ENCODE peak calls at places on chromosomes 5 and 9, in eight cellular contexts. H is lower leg skin, R is BJ, W is GM13976, J is GM20000, G is lung, E is heart left ventricle, N is GM12878. X is an unnamed sample.
A peak's percentile ranks its signal among the peaks of the same experiment; 100 is the strongest.

GRCh38 chr5:119411935-119412623 is 40.2 kb upstream of the HSD17B4 start:
- DNase-seq in H (no peak), R (no peak), W (peak; percentile 25), J (peak; percentile 50), G (peak; percentile 56), E (peak; percentile 33), N (peak; percentile 65), X (no peak)

GRCh38 chr5:121164632-121165031 is 687.0 kb upstream of the FTMT start:
- DNase-seq in H (no peak), R (no peak), W (no peak), J (no peak), G (no peak), E (no peak), N (no peak), X (no peak)

GRCh38 chr9:96818535-96818934 is 35.8 kb downstream of the ZNF782 start:
- DNase-seq in H (no peak), R (no peak), W (no peak), J (no peak), G (no peak), E (no peak), N (no peak), X (no peak)

GRCh38 chr5:145944328-145944727 is 8.0 kb downstream of the SH3RF2 start:
- DNase-seq in H (no peak), R (no peak), W (no peak), J (no peak), G (no peak), E (no peak), N (no peak), X (no peak)

GRCh38 chr5:53542917-53543316 is 17.5 kb upstream of the NDUFS4 start:
- DNase-seq in H (no peak), R (no peak), W (no peak), J (no peak), G (no peak), E (no peak), N (no peak), X (no peak)

GRCh38 chr5:68365894-68366293 is 150.3 kb downstream of the PIK3R1 start:
- DNase-seq in H (no peak), R (no peak), W (no peak), J (no peak), G (no peak), E (no peak), N (peak; percentile 31), X (peak; percentile 25)

GRCh38 chr5:124888050-124888506 is 141.6 kb upstream of the ZNF608 start:
- DNase-seq in H (no peak), R (no peak), W (no peak), J (no peak), G (no peak), E (no peak), N (no peak), X (no peak)

GRCh38 chr9:5947912-5948311 is 57.2 kb downstream of the MLANA start:
- DNase-seq in H (no peak), R (no peak), W (no peak), J (no peak), G (no peak), E (no peak), N (peak; percentile 13), X (no peak)

GRCh38 chr5:172452398-172453205 is 1.7 kb downstream of the SH3PXD2B start:
- DNase-seq in H (peak; percentile 88), R (peak; percentile 39), W (no peak), J (no peak), G (no peak), E (peak; percentile 51), N (no peak), X (no peak)
- TF ChIP-seq CTCF in H (no peak), R (no peak), W (no peak), J (no peak), G (no peak), E (no peak), N (no peak), X (peak; percentile 43)

GRCh38 chr5:82365026-82365425 is 86.9 kb upstream of the RPS23 start:
- DNase-seq in H (no peak), R (no peak), W (no peak), J (no peak), G (no peak), E (no peak), N (no peak), X (no peak)

GRCh38 chr5:82363524-82363923 is 85.4 kb upstream of the RPS23 start:
- DNase-seq in H (no peak), R (no peak), W (no peak), J (no peak), G (no peak), E (no peak), N (no peak), X (no peak)

GRCh38 chr5:82365744-82366228 is 87.6 kb upstream of the RPS23 start:
- DNase-seq in H (no peak), R (no peak), W (no peak), J (no peak), G (no peak), E (no peak), N (no peak), X (no peak)

GRCh38 chr5:82367930-82368329 is 89.8 kb upstream of the RPS23 start:
- DNase-seq in H (no peak), R (no peak), W (no peak), J (no peak), G (no peak), E (no peak), N (no peak), X (no peak)

DNA sequence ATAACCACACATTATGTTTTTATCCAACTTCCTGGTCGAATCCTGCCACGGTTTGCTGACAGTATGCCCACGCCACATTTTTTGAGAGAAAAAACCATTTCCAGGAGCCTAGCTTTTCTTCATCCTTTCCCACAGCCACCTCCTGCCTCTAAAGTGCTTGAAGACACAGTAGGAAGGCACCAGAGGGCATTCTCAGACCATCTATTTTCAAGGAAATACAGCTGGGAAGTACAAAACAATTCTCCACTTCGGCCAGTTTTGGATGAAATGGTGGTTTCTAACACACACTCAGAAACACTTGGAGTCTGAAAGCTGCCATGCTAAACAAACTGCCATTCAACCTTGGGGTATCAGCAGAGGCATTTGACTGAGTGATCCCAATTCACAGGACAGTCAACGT is 86.3 kb upstream of the RPS23 start:
- DNase-seq in H (no peak), R (no peak), W (no peak), J (no peak), G (no peak), E (no peak), N (no peak), X (no peak)
- TF ChIP-seq CTCF in H (no peak), R (peak; percentile 63), W (no peak), J (no peak), G (peak; percentile 28), E (peak; percentile 43), N (peak; percentile 8), X (no peak)

GRCh38 chr5:151052834-151053233 is 28.0 kb downstream of the TNIP1 start:
- DNase-seq in H (no peak), R (no peak), W (no peak), J (no peak), G (no peak), E (no peak), N (no peak), X (no peak)

GRCh38 chr5:151051066-151051930 is 29.5 kb downstream of the TNIP1 start:
- DNase-seq in H (peak; percentile 97), R (no peak), W (peak; percentile 83), J (peak; percentile 82), G (peak; percentile 87), E (peak; percentile 82), N (peak; percentile 43), X (peak; percentile 50)

GRCh38 chr5:151054713-151055112 is 26.1 kb downstream of the TNIP1 start:
- DNase-seq in H (no peak), R (no peak), W (no peak), J (no peak), G (no peak), E (no peak), N (no peak), X (no peak)

GRCh38 chr5:151053796-151054490 is 26.9 kb downstream of the TNIP1 start:
- DNase-seq in H (no peak), R (no peak), W (no peak), J (no peak), G (no peak), E (no peak), N (no peak), X (no peak)

GRCh38 chr5:151051931-151052608 is 28.8 kb downstream of the TNIP1 start:
- DNase-seq in H (no peak), R (no peak), W (no peak), J (no peak), G (no peak), E (no peak), N (no peak), X (no peak)
- TF ChIP-seq CTCF in H (no peak), R (no peak), W (no peak), J (no peak), G (no peak), E (no peak), N (no peak), X (no peak)

GRCh38 chr5:126931968-126932622 is 98.3 kb downstream of the MARCHF3 start:
- DNase-seq in H (no peak), R (no peak), W (no peak), J (no peak), G (no peak), E (no peak), N (no peak), X (no peak)
- TF ChIP-seq CTCF in H (no peak), R (no peak), W (no peak), J (no peak), G (no peak), E (no peak), N (no peak), X (no peak)

GRCh38 chr5:17190799-17191391 is 26.5 kb upstream of the BASP1 start:
- DNase-seq in H (no peak), R (no peak), W (no peak), J (no peak), G (no peak), E (no peak), N (no peak), X (no peak)
- TF ChIP-seq CTCF in H (no peak), R (no peak), W (no peak), J (no peak), G (no peak), E (no peak), N (no peak), X (no peak)

GRCh38 chr5:24005384-24005783 is 498.0 kb downstream of the PRDM9 start:
- DNase-seq in H (no peak), R (no peak), W (no peak), J (no peak), G (no peak), E (no peak), N (no peak), X (no peak)
- TF ChIP-seq CTCF in H (no peak), R (no peak), W (no peak), J (no peak), G (no peak), E (no peak), N (no peak), X (no peak)

DNA sequence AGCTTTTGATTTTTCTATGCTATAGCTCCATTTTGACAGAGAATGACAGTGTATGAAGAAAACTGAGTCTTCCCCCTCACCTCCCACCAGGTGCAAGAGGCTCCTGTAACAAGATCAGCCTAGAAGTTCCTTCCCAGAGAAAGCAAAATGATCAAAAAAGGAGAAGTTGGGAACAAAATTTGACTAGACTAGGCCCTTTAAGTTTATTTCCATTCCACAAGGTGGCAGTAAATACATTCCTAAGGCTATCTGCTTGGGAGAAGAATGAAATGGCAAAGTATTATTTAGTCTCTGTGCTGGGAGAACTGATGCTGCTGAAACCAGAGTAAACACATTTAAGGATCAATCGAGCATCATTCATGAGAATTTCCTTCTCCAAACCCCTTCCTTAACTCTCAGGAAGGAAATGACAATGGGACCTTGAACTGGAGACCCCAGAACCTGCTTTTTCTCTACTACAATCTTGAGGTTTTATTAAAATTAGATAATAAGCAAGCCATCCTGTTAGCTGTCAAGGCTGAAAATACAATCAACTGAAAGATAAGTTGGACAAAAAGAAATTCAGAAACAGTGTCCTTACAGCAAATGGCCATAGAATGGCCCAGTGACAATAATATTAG is 133.1 kb upstream of the TUT7 start:
- DNase-seq in H (no peak), R (no peak), W (peak; percentile 45), J (peak; percentile 30), G (no peak), E (no peak), N (no peak), X (no peak)
- TF ChIP-seq CTCF in H (no peak), R (peak; percentile 55), W (peak; percentile 49), J (no peak), G (peak; percentile 50), E (peak; percentile 65), N (peak; percentile 50), X (peak; percentile 48)

X was measured in GM06990.